ENCODE peak calls at places on chromosomes 13 and 19, in six cellular contexts. I, H, A, Y, F and D are unnamed samples. For H3K36me3 and H3K9me3, the result is how much of the 10 kb centered on the place peaks cover.

GRCh38 chr13:107681611-107682010 is 533.7 kb downstream of the LIG4 start:
- DNase-seq in Y (no peak), I (no peak), F (no peak), H (no peak), A (no peak), D (no peak)

GRCh38 chr19:3333662-3334061 is 32.7 kb upstream of the NFIC start:
- DNase-seq in I (no peak), F (no peak), Y (no peak), H (no peak), A (no peak), D (no peak)

GRCh38 chr19:54477650-54478049 is 4.6 kb upstream of the CDC42EP5 start:
- DNase-seq in I (no peak), A (no peak), Y (no peak), F (no peak), H (no peak), D (no peak)

GRCh38 chr19:17091758-17092333 is 16.3 kb downstream of the MYO9B start:
- DNase-seq in H (no peak), F (peak), I (peak), A (no peak), Y (peak), D (no peak)

GRCh38 chr13:98478134-98479129 is 98.5 kb downstream of the STK24 start:
- DNase-seq in I (no peak), F (no peak), Y (no peak), H (peak), A (no peak), D (no peak)

GRCh38 chr13:75421133-75421532 is 60.8 kb downstream of the TBC1D4 start:
- DNase-seq in H (no peak), I (no peak), Y (no peak), F (no peak), A (no peak), D (no peak)

GRCh38 chr13:24251525-24251924 is 57.9 kb upstream of the C1QTNF9 start:
- DNase-seq in H (no peak), Y (no peak), F (no peak), I (no peak), A (no peak), D (no peak)

GRCh38 chr13:109009756-109010155 is 380.3 kb downstream of the MYO16 start:
- DNase-seq in F (no peak), A (no peak), H (no peak), Y (no peak), I (no peak), D (no peak)

GRCh38 chr19:49896863-49897621 is at the start of gene IL4I1:
- DNase-seq in A (no peak), H (peak), F (no peak), Y (no peak), I (no peak), D (no peak)

GRCh38 chr13:86201477-86201876 is 402.3 kb upstream of the SLITRK6 start:
- DNase-seq in I (no peak), H (no peak), A (no peak), F (no peak), Y (no peak), D (no peak)

GRCh38 chr13:111873676-111874178 is 193.2 kb upstream of the SOX1 start:
- DNase-seq in Y (no peak), F (no peak), I (no peak), A (no peak), H (no peak), D (no peak)

GRCh38 chr13:113742000-113742441 is 17.0 kb upstream of the TMEM255B start:
- DNase-seq in I (no peak), Y (peak), A (no peak), F (peak), H (peak), D (peak)

GRCh38 chr19:11196406-11197287 is 698 bp downstream of the KANK2 start:
- DNase-seq in I (peak), H (peak), F (peak), Y (peak), A (peak), D (peak)

GRCh38 chr13:40657307-40657706 is 9.1 kb downstream of the FOXO1 start:
- DNase-seq in H (no peak), I (no peak), A (no peak), F (no peak), Y (no peak), D (no peak)

GRCh38 chr13:75635101-75635620 is 969 bp upstream of the LMO7 start:
- DNase-seq in Y (peak), H (no peak), A (no peak), I (no peak), F (peak), D (peak)

GRCh38 chr13:112716841-112717520 is 27.1 kb downstream of the ATP11A start:
- DNase-seq in F (no peak), Y (no peak), H (no peak), A (no peak), I (peak), D (no peak)

GRCh38 chr13:36131931-36132297 is 732 bp upstream of the DCLK1 start:
- DNase-seq in Y (peak), H (no peak), A (peak), F (peak), I (peak), D (peak)

GRCh38 chr19:39154084-39154625 is 28.6 kb downstream of the PAK4 start:
- DNase-seq in F (no peak), A (no peak), Y (no peak), I (no peak), H (no peak), D (no peak)

GRCh38 chr19:29293736-29294342 is 80.9 kb upstream of the UQCRFS1 start:
- DNase-seq in F (no peak), H (no peak), A (no peak), Y (no peak), I (no peak), D (no peak)

GRCh38 chr19:474126-475078 is 13.6 kb upstream of the SHC2 start:
- DNase-seq in H (no peak), Y (no peak), F (no peak), A (peak), I (peak), D (no peak)

GRCh38 chr19:854549-854948 is 2.4 kb downstream of the ELANE start:
- DNase-seq in A (no peak), I (no peak), Y (no peak), F (no peak), H (no peak), D (no peak)

GRCh38 chr13:72751220-72751619 is 23.5 kb downstream of the BORA start:
- DNase-seq in I (no peak), F (no peak), H (no peak), Y (no peak), A (no peak), D (no peak)

GRCh38 chr13:72757792-72758535 is 23.7 kb downstream of the DIS3 start:
- DNase-seq in F (no peak), Y (no peak), H (peak), I (no peak), A (no peak), D (no peak)

DNA sequence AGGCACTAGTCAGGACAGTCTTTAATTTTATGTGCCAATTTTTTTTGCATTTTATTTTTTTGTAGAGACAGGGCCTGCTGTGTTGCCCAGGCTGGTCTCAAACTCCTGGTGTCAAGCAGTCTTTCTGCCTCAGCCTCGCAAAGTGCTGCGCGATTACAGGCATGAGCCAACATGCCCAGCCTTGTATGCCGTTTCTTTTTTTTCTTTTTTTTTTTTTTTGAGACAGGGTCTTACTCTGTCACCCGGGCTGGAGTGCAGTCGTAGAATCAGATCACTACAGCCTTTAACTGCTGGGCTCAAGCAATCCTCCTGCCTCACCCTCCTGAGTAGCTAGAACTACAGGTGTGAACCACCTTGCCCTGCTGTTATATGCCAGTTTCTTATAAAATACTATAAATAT is 26.4 kb downstream of the BORA start:
- DNase-seq in I (no peak), H (no peak), Y (no peak), F (no peak), A (no peak), D (no peak)
- H3K36me3 ChIP-seq in I (half or more), H (under half), Y (under half), F (under half), A (half or more), D (half or more)

GRCh38 chr19:13014101-13014920 is 19.0 kb downstream of the NFIX start:
- DNase-seq in H (no peak), Y (no peak), A (no peak), I (no peak), F (no peak), D (peak)
- H3K4me3 ChIP-seq in H (no peak), Y (no peak), A (peak), I (no peak), F (no peak), D (peak)

GRCh38 chr19:44255705-44256411 is 3.8 kb upstream of the ZNF233 start:
- DNase-seq in H (no peak), I (no peak), Y (no peak), F (no peak), A (no peak), D (no peak)

GRCh38 chr19:44258139-44258538 is 1.5 kb upstream of the ZNF233 start:
- DNase-seq in H (no peak), Y (no peak), I (no peak), A (no peak), F (no peak), D (no peak)

GRCh38 chr19:44260343-44260681 is 626 bp downstream of the ZNF233 start:
- DNase-seq in H (no peak), Y (no peak), F (peak), I (no peak), A (no peak), D (no peak)

GRCh38 chr19:44258835-44259413 is 762 bp upstream of the ZNF233 start:
- DNase-seq in A (no peak), F (no peak), I (no peak), H (no peak), Y (no peak), D (no peak)

GRCh38 chr19:44260695-44261446 is 1.2 kb downstream of the ZNF233 start:
- DNase-seq in I (no peak), A (no peak), Y (no peak), H (no peak), F (no peak), D (peak)
- H3K9me3 ChIP-seq in I (under half), A (under half), Y (under half), H (under half), F (half or more), D (under half)

GRCh38 chr13:110270507-110270906 is 36.5 kb downstream of the COL4A1 start:
- DNase-seq in Y (no peak), I (no peak), H (no peak), A (no peak), F (no peak), D (no peak)
- H3K36me3 ChIP-seq in Y (under half), I (under half), H (half or more), A (under half), F (under half), D (under half)